ENCODE peak calls at places on chromosome 6, in ten cellular contexts. X is activated naive CD4-positive, alpha-beta T cell; Z is B cell; I is NB4; N is erythroblast; E is stimulated activated CD4-positive, alpha-beta T cell treated with anti-CD3 and anti-CD28 coated beads, Interleukin-1b, Interleukin-23, amount 100 ng/mL, for 24 hours; O is pancreas; W is sigmoid colon; Y is SK-N-SH; H is hypothalamus. D is an unnamed sample.

GRCh38 chr6:149259753-149260152 is 57.8 kb upstream of the TAB2 start:
- DNase-seq in H (no peak), N (no peak), I (peak), Y (no peak), O (no peak), X (no peak), Z (no peak), E (no peak), W (no peak), D (no peak)

GRCh38 chr6:165308926-165309731 is at the start of gene C6orf118:
- DNase-seq in O (no peak), E (no peak), Y (peak), H (no peak), I (peak), W (peak), N (no peak), Z (no peak), X (no peak), D (no peak)

GRCh38 chr6:3286641-3287171 is 28.0 kb downstream of the PSMG4 start:
- DNase-seq in I (no peak), E (no peak), N (no peak), Z (no peak), H (no peak), Y (no peak), X (no peak), O (peak), W (peak), D (no peak)

GRCh38 chr6:53794073-53794719 is 609 bp upstream of the LRRC1 start:
- DNase-seq in X (peak), E (no peak), Y (peak), Z (no peak), I (peak), O (peak), H (peak), W (peak), N (peak), D (peak)

GRCh38 chr6:21305827-21306469 is 287.6 kb upstream of the SOX4 start:
- DNase-seq in Y (no peak), X (no peak), O (no peak), H (no peak), Z (no peak), W (no peak), I (peak), E (no peak), N (no peak), D (no peak)

GRCh38 chr6:139568956-139569538 is 194.6 kb upstream of the CITED2 start:
- DNase-seq in E (no peak), Y (peak), O (no peak), Z (no peak), H (no peak), X (no peak), I (no peak), W (no peak), N (no peak), D (no peak)

GRCh38 chr6:75794954-75795739 is 46.1 kb downstream of the MYO6 start:
- DNase-seq in O (no peak), I (no peak), W (no peak), X (no peak), Z (no peak), H (no peak), Y (no peak), N (no peak), E (no peak), D (no peak)

GRCh38 chr6:160950507-160950906 is 41.1 kb upstream of the MAP3K4 start:
- DNase-seq in O (no peak), W (no peak), Z (no peak), E (no peak), X (no peak), N (no peak), H (no peak), Y (no peak), I (no peak), D (no peak)

GRCh38 chr6:8170245-8170644 is 67.9 kb upstream of the EEF1E1 start:
- DNase-seq in E (no peak), H (no peak), Y (no peak), O (no peak), X (no peak), N (no peak), Z (no peak), W (no peak), I (no peak), D (no peak)

GRCh38 chr6:7786206-7786605 is 60.3 kb downstream of the BMP6 start:
- DNase-seq in E (no peak), X (no peak), N (no peak), I (no peak), H (no peak), O (no peak), Y (no peak), Z (no peak), W (no peak), D (no peak)